ENCODE peak calls at places on chromosomes 3 and 15, in seven cellular contexts. G is activated naive CD4-positive, alpha-beta T cell; O is GM03348; S is GM23248; R is neural progenitor cell; L is activated naive CD8-positive, alpha-beta T cell treated with anti-CD3 and anti-CD28 coated beads, Interleukin-2, amount 50 U/mL, for 24 hours; Y is activated CD4-positive, alpha-beta T cell treated with anti-CD3 and anti-CD28 coated beads for 48 hours. N is an unnamed sample.
A peak's percentile ranks its signal among the peaks of the same experiment; 100 is the strongest.

GRCh38 chr15:23483821-23484299 is 36.8 kb upstream of the GOLGA6L2 start:
- DNase-seq in G (no peak), O (no peak), S (no peak), R (no peak), L (no peak), Y (no peak), N (no peak)

GRCh38 chr15:66841953-66842681 is 140.1 kb downstream of the SMAD6 start:
- DNase-seq in G (no peak), O (peak; percentile 94), S (peak; percentile 98), R (peak; percentile 81), L (peak; percentile 30), Y (peak; percentile 21), N (no peak)

GRCh38 chr3:97694876-97695275 is 69.7 kb upstream of the ARL6 start:
- DNase-seq in G (no peak), O (no peak), S (no peak), R (no peak), L (no peak), Y (no peak), N (no peak)

GRCh38 chr3:23079976-23080375 is 123.2 kb upstream of the UBE2E2 start:
- DNase-seq in G (no peak), O (no peak), S (no peak), R (no peak), L (no peak), Y (no peak), N (no peak)

GRCh38 chr3:27281671-27282150 is 87.5 kb downstream of the NEK10 start:
- DNase-seq in G (no peak), O (no peak), S (no peak), R (no peak), L (no peak), Y (no peak), N (no peak)

GRCh38 chr3:56975562-56975961 is 84.9 kb upstream of the SPATA12 start:
- DNase-seq in G (no peak), O (no peak), S (peak; percentile 22), R (no peak), L (no peak), Y (no peak), N (no peak)

GRCh38 chr15:25060472-25060803 is 105.7 kb downstream of the SNRPN start:
- DNase-seq in G (no peak), O (no peak), S (no peak), R (no peak), L (no peak), Y (no peak), N (no peak)

GRCh38 chr3:42497009-42497731 is 5.3 kb upstream of the VIPR1 start:
- DNase-seq in G (no peak), O (peak; percentile 62), S (no peak), R (peak; percentile 79), L (no peak), Y (no peak), N (no peak)

GRCh38 chr3:42659451-42660130 is 6.1 kb downstream of the ZBTB47 start:
- DNase-seq in G (no peak), O (no peak), S (no peak), R (no peak), L (no peak), Y (no peak), N (no peak)

GRCh38 chr3:133887075-133887950 is 8.4 kb downstream of the RAB6B start:
- DNase-seq in G (no peak), O (peak; percentile 1), S (no peak), R (no peak), L (no peak), Y (no peak), N (no peak)

GRCh38 chr15:68704496-68705021 is 116.1 kb downstream of the ANP32A start:
- DNase-seq in G (no peak), O (peak; percentile 39), S (peak; percentile 14), R (peak; percentile 34), L (no peak), Y (no peak), N (no peak)

GRCh38 chr3:25460751-25461150 is 32.7 kb downstream of the RARB start:
- DNase-seq in G (no peak), O (no peak), S (no peak), R (no peak), L (no peak), Y (no peak), N (no peak)

GRCh38 chr3:125051715-125052581 is 3.8 kb downstream of the HEG1 start:
- DNase-seq in G (peak; percentile 23), O (peak; percentile 67), S (peak; percentile 97), R (peak; percentile 66), L (peak; percentile 69), Y (peak; percentile 63), N (peak; percentile 49)

GRCh38 chr3:21138085-21138484 is 612.9 kb downstream of the ZNF385D start:
- DNase-seq in G (no peak), O (no peak), S (no peak), R (no peak), L (no peak), Y (no peak), N (no peak)

GRCh38 chr15:33211409-33211808 is 16.9 kb upstream of the FMN1 start:
- DNase-seq in G (no peak), O (no peak), S (peak; percentile 16), R (no peak), L (no peak), Y (no peak), N (no peak)

GRCh38 chr3:188863999-188864406 is 307.8 kb upstream of the TPRG1 start:
- DNase-seq in G (no peak), O (peak; percentile 68), S (peak; percentile 79), R (no peak), L (no peak), Y (no peak), N (no peak)